ENCODE peak calls at places on chromosome 9, in ten cellular contexts. V, F, D, B, T, X, Y, Z, Q and P are unnamed samples.

GRCh38 chr9:95381243-95381642 is 63.7 kb upstream of the FANCC start:
- DNase-seq in Q (no peak), Y (no peak), V (no peak), F (no peak), D (no peak), Z (no peak), X (no peak), T (peak), B (no peak), P (no peak)

GRCh38 chr9:94819161-94819677 is 92.7 kb downstream of the AOPEP start:
- DNase-seq in F (peak), Z (peak), V (no peak), Q (no peak), D (no peak), B (no peak), Y (no peak), T (peak), X (no peak), P (no peak)

GRCh38 chr9:31500422-31500821 is 884.0 kb upstream of the ACO1 start:
- DNase-seq in D (no peak), F (no peak), T (no peak), Z (no peak), V (no peak), Q (no peak), Y (no peak), B (no peak), X (no peak), P (no peak)

GRCh38 chr9:35758475-35759050 is 4.5 kb upstream of the MSMP start:
- DNase-seq in Y (peak), B (no peak), X (no peak), Z (no peak), D (no peak), Q (no peak), T (no peak), F (no peak), V (no peak), P (no peak)

GRCh38 chr9:73091909-73092308 is 59.8 kb upstream of the ANXA1 start:
- DNase-seq in V (no peak), T (no peak), Y (no peak), D (no peak), X (no peak), Q (no peak), B (no peak), Z (no peak), F (no peak), P (no peak)

GRCh38 chr9:94807556-94807955 is 81.1 kb downstream of the AOPEP start:
- DNase-seq in X (no peak), Q (no peak), Y (no peak), B (no peak), F (no peak), D (no peak), Z (no peak), T (no peak), V (no peak), P (no peak)

GRCh38 chr9:91421022-91421765 is 2.4 kb downstream of the NFIL3 start:
- DNase-seq in Y (peak), X (no peak), V (peak), F (peak), Z (peak), B (no peak), Q (peak), T (no peak), D (peak), P (peak)

GRCh38 chr9:109742759-109743388 is 37.1 kb upstream of the PALM2AKAP2 start:
- DNase-seq in X (no peak), T (no peak), Y (no peak), B (no peak), D (no peak), Z (no peak), V (no peak), F (no peak), Q (no peak), P (no peak)

GRCh38 chr9:101628173-101628572 is 33.4 kb upstream of the PPP3R2 start:
- DNase-seq in T (no peak), Z (no peak), B (no peak), X (no peak), Y (no peak), V (no peak), Q (no peak), F (no peak), D (no peak), P (peak)

GRCh38 chr9:134058716-134059115 is 9.1 kb downstream of the BRD3 start:
- DNase-seq in Q (no peak), D (peak), T (no peak), F (no peak), B (peak), Y (peak), Z (peak), X (no peak), V (peak), P (peak)

GRCh38 chr9:110971705-110972104 is 66.6 kb downstream of the LPAR1 start:
- DNase-seq in V (no peak), Y (no peak), B (no peak), D (no peak), X (no peak), Q (no peak), T (no peak), F (no peak), Z (no peak), P (no peak)

GRCh38 chr9:18466101-18466500 is 7.9 kb upstream of the ADAMTSL1 start:
- DNase-seq in V (no peak), Z (no peak), Q (no peak), T (no peak), D (no peak), Y (peak), B (no peak), X (no peak), F (no peak), P (no peak)

GRCh38 chr9:72800326-72800994 is 152.4 kb downstream of the ALDH1A1 start:
- DNase-seq in D (no peak), Y (no peak), Q (no peak), B (no peak), F (no peak), Z (no peak), X (no peak), T (no peak), V (no peak), P (no peak)

GRCh38 chr9:25678147-25678666 is at the start of gene TUSC1:
- DNase-seq in T (peak), Y (peak), Q (peak), Z (peak), F (peak), B (no peak), D (peak), X (peak), V (peak), P (peak)

GRCh38 chr9:78371981-78372380 is 75.1 kb downstream of the PSAT1 start:
- DNase-seq in X (no peak), Z (no peak), T (no peak), V (no peak), Q (no peak), B (no peak), Y (peak), F (no peak), D (no peak), P (no peak)

GRCh38 chr9:73916016-73916673 is 581.0 kb upstream of the RORB start:
- DNase-seq in V (no peak), Y (no peak), D (no peak), B (no peak), T (peak), X (peak), Z (no peak), Q (no peak), F (no peak), P (peak)

GRCh38 chr9:91935805-91936204 is 14.2 kb downstream of the ROR2 start:
- DNase-seq in D (no peak), Q (no peak), B (no peak), F (no peak), X (no peak), Y (no peak), V (no peak), Z (no peak), T (no peak), P (no peak)

GRCh38 chr9:90988318-90988717 is 186.7 kb downstream of the SYK start:
- DNase-seq in D (no peak), Q (no peak), T (no peak), Y (no peak), Z (no peak), F (no peak), V (no peak), X (no peak), B (no peak), P (no peak)

GRCh38 chr9:122095010-122095767 is 2.1 kb upstream of the TTLL11 start:
- DNase-seq in Z (peak), X (peak), B (peak), Y (peak), D (no peak), F (no peak), Q (peak), V (peak), T (peak), P (peak)

GRCh38 chr9:105651806-105652205 is 10.5 kb upstream of the TAL2 start:
- DNase-seq in T (no peak), Z (no peak), V (no peak), X (no peak), B (no peak), D (no peak), Y (no peak), Q (no peak), F (no peak), P (no peak)

GRCh38 chr9:13268469-13268868 is 11.0 kb downstream of the MPDZ start:
- DNase-seq in D (no peak), F (no peak), V (no peak), B (no peak), T (peak), Y (peak), Q (no peak), Z (no peak), X (peak), P (peak)
- H3K27ac ChIP-seq in D (peak), F (no peak), V (no peak), B (no peak), T (no peak), Y (peak), Q (no peak), Z (no peak), X (no peak), P (no peak)

GRCh38 chr9:132164604-132165362 is 2.9 kb downstream of the NTNG2 start:
- DNase-seq in X (no peak), Q (peak), B (no peak), T (no peak), V (peak), Y (no peak), Z (peak), F (no peak), D (peak), P (no peak)

GRCh38 chr9:132168851-132169250 is 7.0 kb downstream of the NTNG2 start:
- DNase-seq in B (no peak), T (no peak), D (no peak), F (no peak), Z (no peak), Y (no peak), V (no peak), Q (no peak), X (no peak), P (no peak)

GRCh38 chr9:132167192-132167591 is 5.3 kb downstream of the NTNG2 start:
- DNase-seq in F (no peak), Z (no peak), V (no peak), Q (no peak), X (no peak), B (no peak), T (no peak), Y (no peak), D (no peak), P (no peak)

GRCh38 chr9:132168347-132168746 is 6.5 kb downstream of the NTNG2 start:
- DNase-seq in X (no peak), Y (no peak), Z (no peak), T (no peak), Q (peak), D (no peak), B (no peak), F (no peak), V (no peak), P (no peak)

GRCh38 chr9:132166599-132166998 is 4.7 kb downstream of the NTNG2 start:
- DNase-seq in V (no peak), Y (peak), B (no peak), X (no peak), T (peak), Z (no peak), D (no peak), Q (no peak), F (no peak), P (no peak)
- TF ChIP-seq CTCF in V (no peak), Y (peak), B (no peak), X (peak), T (peak), Z (no peak), D (no peak), Q (peak), F (no peak), P (no peak)

GRCh38 chr9:125532812-125533594 is 174.0 kb downstream of the MAPKAP1 start:
- DNase-seq in F (no peak), T (no peak), B (no peak), V (no peak), Y (no peak), Z (no peak), Q (no peak), X (no peak), D (no peak), P (no peak)
- H3K27ac ChIP-seq in F (no peak), T (no peak), B (no peak), V (no peak), Y (no peak), Z (no peak), Q (no peak), X (no peak), D (no peak), P (no peak)

DNA sequence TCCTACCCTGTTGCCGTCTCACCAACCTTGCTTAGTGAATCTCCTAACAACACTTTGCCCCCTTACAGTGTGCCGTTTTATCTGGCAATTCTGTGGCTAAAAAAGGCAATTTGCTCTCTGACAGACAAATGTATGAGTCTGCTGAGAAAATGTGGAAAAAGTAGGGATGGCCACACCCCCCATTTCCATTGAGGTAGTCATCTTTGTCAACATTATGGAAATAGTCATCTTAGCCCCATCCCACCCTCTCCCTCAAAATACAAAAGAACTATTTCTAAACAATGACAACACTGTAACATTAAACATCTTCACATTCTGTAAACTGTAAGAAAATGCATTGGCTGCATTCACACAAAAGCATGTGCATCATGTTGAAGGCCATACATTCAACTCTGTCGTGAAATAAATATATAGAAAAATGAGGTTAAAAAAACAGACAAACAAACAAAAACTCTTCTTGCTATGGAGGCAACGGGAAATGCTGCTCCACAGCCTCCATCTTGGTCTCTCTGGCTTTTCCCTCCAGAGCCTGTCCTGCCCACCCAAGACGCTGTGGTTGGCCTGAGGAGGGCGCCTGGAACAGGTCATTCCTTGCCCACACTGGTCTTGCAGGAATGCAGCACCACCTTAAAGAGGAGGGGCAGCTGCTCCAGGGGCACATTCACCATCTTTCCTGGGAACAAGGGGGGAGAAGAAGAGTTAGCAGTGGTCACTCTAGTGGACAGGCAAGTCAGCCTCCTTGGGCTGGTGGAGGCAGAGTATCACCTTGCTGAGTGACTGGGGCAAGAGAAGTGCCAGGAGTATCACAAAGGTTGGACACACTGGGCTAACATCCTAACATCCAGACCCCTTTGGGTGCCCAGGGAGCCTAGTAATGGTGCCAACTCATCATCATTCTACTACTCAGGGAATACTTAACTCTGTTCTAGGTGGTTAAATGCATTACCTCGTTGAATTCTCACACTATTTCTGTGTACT is 15.2 kb upstream of the NR5A1 start:
- DNase-seq in B (no peak), X (no peak), Y (no peak), F (no peak), D (no peak), Q (no peak), T (peak), Z (no peak), V (no peak), P (no peak)
- TF ChIP-seq CTCF in B (no peak), X (no peak), Y (no peak), F (no peak), D (no peak), Q (no peak), T (no peak), Z (no peak), V (no peak), P (no peak)

DNA sequence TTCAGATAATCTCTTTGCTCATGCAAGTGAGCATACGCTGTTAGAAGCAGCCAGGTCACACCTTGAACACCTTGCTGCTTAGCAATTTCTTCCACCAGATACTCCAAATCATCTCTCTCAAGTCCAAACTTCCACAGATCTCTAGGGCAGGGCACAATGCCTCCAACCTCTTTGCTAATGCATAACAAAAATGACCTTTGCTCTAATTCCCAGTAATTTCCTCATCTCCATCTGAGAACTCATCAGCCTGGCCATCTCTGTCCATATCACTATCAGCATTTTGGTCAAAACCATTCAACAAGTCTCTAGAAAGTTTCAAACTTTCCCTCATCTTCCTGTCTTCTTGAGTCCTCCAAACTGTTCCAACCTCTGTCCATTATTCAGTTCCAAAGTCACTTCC is 139.3 kb upstream of the NR4A3 start:
- DNase-seq in X (no peak), F (no peak), Z (no peak), Y (no peak), B (no peak), Q (no peak), T (no peak), V (no peak), D (no peak), P (no peak)
- H3K27ac ChIP-seq in X (no peak), F (no peak), Z (no peak), Y (no peak), B (no peak), Q (no peak), T (no peak), V (no peak), D (no peak), P (no peak)

DNA sequence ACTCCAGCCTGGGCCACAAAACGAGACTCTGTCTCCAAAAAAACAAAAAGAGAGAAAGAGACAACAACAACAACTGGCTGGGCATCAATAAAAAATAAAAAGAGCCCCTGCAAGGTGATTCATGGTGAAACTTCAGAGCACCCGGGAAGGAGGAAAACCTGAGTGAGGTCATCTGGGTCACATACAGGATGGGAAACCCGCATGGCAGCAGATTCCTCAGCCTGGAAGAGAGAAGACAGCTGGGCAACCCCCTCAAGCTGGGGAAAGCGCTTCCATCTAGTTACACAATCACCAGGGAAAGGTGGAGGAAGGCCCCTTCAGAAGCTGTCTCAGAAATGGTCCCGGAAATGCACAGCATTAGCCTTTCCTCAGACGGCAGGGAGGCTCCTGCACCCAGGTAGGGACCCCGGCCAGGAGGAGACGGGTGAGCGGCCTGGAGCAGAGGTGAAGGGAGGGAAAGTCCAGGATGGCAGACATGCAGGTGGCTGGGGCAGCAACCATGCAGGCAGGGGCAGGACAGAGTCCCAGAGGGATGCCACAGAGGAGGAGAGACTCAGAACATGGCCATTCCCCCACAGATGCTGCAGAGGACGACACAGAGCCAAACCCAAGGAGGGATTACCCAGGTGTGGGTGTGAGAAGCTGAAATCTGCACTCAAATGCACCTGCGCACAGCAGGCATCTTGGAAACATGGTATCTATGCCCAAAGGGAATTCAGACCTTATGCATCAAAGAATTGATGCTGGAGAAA is 29.4 kb downstream of the CAMSAP1 start:
- DNase-seq in F (no peak), V (peak), B (no peak), T (no peak), D (no peak), Q (no peak), X (no peak), Y (no peak), Z (no peak), P (no peak)
- TF ChIP-seq CTCF in F (no peak), V (no peak), B (no peak), T (no peak), D (no peak), Q (no peak), X (no peak), Y (no peak), Z (no peak), P (no peak)

GRCh38 chr9:107005201-107005600 is 142.2 kb downstream of the ZNF462 start:
- DNase-seq in Z (no peak), Y (no peak), B (no peak), X (no peak), V (no peak), T (no peak), F (no peak), D (no peak), Q (no peak), P (no peak)

GRCh38 chr9:106994463-106994862 is 131.5 kb downstream of the ZNF462 start:
- DNase-seq in D (no peak), Z (no peak), F (no peak), T (no peak), B (no peak), Y (no peak), X (no peak), V (no peak), Q (no peak), P (no peak)

DNA sequence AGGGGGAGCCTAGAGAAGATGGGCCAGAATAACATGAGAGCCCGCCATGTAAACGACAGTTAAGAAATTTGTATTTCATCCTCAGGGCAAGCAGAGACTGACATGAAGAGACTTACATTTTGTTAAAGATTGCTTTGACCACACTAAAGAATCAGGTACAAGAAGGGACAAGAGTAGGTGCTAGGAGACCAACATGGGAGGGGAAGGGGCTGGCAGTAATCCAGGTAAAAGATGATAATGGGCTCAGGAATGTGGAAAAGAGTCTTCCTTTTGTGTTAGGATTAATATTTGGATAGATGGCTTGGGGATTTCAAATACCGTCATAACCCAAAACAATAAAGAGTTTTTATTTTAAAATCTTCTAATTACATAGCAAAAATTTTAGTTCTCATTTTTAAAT is 137.3 kb downstream of the ZNF462 start:
- DNase-seq in Q (no peak), Z (no peak), X (peak), B (no peak), F (no peak), Y (no peak), T (no peak), D (no peak), V (no peak), P (peak)
- H3K27ac ChIP-seq in Q (no peak), Z (no peak), X (no peak), B (no peak), F (no peak), Y (no peak), T (no peak), D (no peak), V (no peak), P (no peak)

DNA sequence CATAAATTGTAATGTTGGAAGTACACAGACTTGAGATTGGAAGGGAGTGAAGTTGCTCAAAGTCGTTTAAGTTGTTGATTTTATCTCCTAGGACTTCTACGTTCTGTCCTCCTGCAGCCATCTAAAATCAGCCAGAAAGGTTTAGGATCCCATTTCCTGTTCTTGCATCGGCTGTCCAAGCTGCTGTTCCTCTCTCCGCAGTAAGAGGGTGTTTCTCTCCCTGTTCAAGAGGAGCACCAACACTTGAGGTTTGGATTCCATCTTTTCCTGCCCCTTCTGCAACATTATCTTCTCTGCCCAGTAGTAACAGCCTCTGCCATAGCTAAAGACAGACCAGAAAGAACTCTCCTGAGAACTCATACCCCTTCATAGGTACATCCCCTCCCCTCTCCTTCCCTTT is 373.4 kb downstream of the GADD45G start:
- DNase-seq in V (no peak), T (peak), Y (no peak), B (no peak), Z (no peak), X (no peak), D (no peak), F (no peak), Q (peak), P (peak)
- TF ChIP-seq CTCF in V (peak), T (no peak), Y (no peak), B (no peak), Z (peak), X (peak), D (peak), F (peak), Q (peak), P (no peak)

GRCh38 chr9:99031319-99031718 is 73.6 kb upstream of the TGFBR1 start:
- DNase-seq in Y (no peak), X (no peak), Q (no peak), Z (no peak), F (no peak), B (no peak), T (no peak), V (no peak), D (no peak), P (no peak)
- H3K27ac ChIP-seq in Y (no peak), X (no peak), Q (no peak), Z (no peak), F (no peak), B (no peak), T (no peak), V (no peak), D (no peak), P (no peak)